ENCODE peak calls at places on chromosomes 4 and X, in four cellular contexts. E is fibroblast of mammary gland; Y is effector memory CD8-positive, alpha-beta T cell; O is activated CD8-positive, alpha-beta T cell treated with anti-CD3 and anti-CD28 coated beads, Interleukin-2, amount 10 ng/mL, durations not matched to agents 7 days and 5 days. H is an unnamed sample.

GRCh38 chrX:50333308-50333707 is 128.7 kb downstream of the CCNB3 start:
- DNase-seq in E (no peak), Y (no peak), O (no peak), H (no peak)

GRCh38 chr4:38650133-38650532 is 13.9 kb upstream of the KLF3 start:
- DNase-seq in E (no peak), Y (no peak), O (no peak), H (no peak)

GRCh38 chrX:10098235-10098819 is 58.4 kb upstream of the CLCN4 start:
- DNase-seq in E (peak; percentile 8), Y (no peak), O (peak; percentile 75), H (peak; percentile 21)

GRCh38 chr4:6141554-6141953 is 58.8 kb downstream of the JAKMIP1 start:
- DNase-seq in O (no peak), Y (no peak), E (no peak), H (no peak)

GRCh38 chr4:76296421-76296820 is 10.1 kb upstream of the STBD1 start:
- DNase-seq in E (no peak), O (no peak), Y (no peak), H (no peak)

GRCh38 chrX:13386092-13386491 is 66.2 kb upstream of the ATXN3L start:
- DNase-seq in E (no peak), Y (no peak), O (no peak), H (no peak)

GRCh38 chr4:181775298-181775697 is 467.9 kb upstream of the TENM3 start:
- DNase-seq in Y (no peak), O (no peak), E (no peak), H (no peak)

GRCh38 chrX:139203681-139204575 is 326.6 kb upstream of the F9 start:
- DNase-seq in Y (no peak), O (no peak), E (peak; percentile 13), H (no peak)

GRCh38 chrX:31260351-31260750 is 188.5 kb upstream of the FTHL17 start:
- DNase-seq in E (no peak), Y (no peak), O (no peak), H (peak; percentile 42)

GRCh38 chr4:180810581-180810980 is 1432.6 kb upstream of the TENM3 start:
- DNase-seq in O (no peak), Y (no peak), E (no peak), H (peak; percentile 5)

GRCh38 chr4:46390353-46391058 is 578 bp upstream of the GABRA2 start:
- DNase-seq in Y (no peak), E (no peak), O (no peak), H (no peak)

GRCh38 chr4:102438873-102439614 is 62.1 kb upstream of the NFKB1 start:
- DNase-seq in O (no peak), Y (no peak), E (peak; percentile 97), H (peak; percentile 95)

GRCh38 chrX:118347131-118347530 is 1.2 kb downstream of the WDR44 start:
- DNase-seq in E (peak; percentile 68), Y (no peak), O (no peak), H (peak; percentile 52)

GRCh38 chr4:44425614-44426208 is 22.9 kb downstream of the KCTD8 start:
- DNase-seq in E (peak; percentile 4), Y (no peak), O (no peak), H (no peak)

GRCh38 chr4:106366026-106366425 is 2.6 kb downstream of the GIMD1 start:
- DNase-seq in Y (no peak), E (peak; percentile 14), O (no peak), H (no peak)

GRCh38 chrX:151336809-151337208 is 60.2 kb upstream of the VMA21 start:
- DNase-seq in O (no peak), E (no peak), Y (no peak), H (no peak)

GRCh38 chrX:48956728-48957414 is 536 bp downstream of the OTUD5 start:
- DNase-seq in E (no peak), Y (peak; percentile 62), O (peak; percentile 42), H (no peak)

GRCh38 chr4:153161599-153161971 is 42.7 kb upstream of the TRIM2 start:
- DNase-seq in Y (no peak), E (peak; percentile 50), O (no peak), H (no peak)

GRCh38 chr4:77861500-77861899 is 1.1 kb upstream of the MRPL1 start:
- DNase-seq in E (peak; percentile 18), O (no peak), Y (no peak), H (no peak)

GRCh38 chrX:96770315-96770714 is 85.7 kb downstream of the DIAPH2 start:
- DNase-seq in E (peak; percentile 33), O (no peak), Y (no peak), H (peak; percentile 17)

GRCh38 chr4:170805352-170805751 is 715.6 kb upstream of the AADAT start:
- DNase-seq in E (no peak), Y (no peak), O (no peak), H (no peak)

GRCh38 chr4:186900232-186900900 is 176.7 kb upstream of the FAT1 start:
- DNase-seq in Y (no peak), O (no peak), E (peak; percentile 79), H (peak; percentile 77)

GRCh38 chr4:20347526-20347925 is 95.8 kb downstream of the SLIT2 start:
- DNase-seq in O (no peak), Y (no peak), E (no peak), H (peak; percentile 34)

H was measured in fibroblast of villous mesenchyme.